ENCODE peak calls at places on chromosomes 2 and 18, in seven cellular contexts. One of them, this sample, is unnamed.

GRCh38 chr2:43642363-43642762 is 5.3 kb downstream of the PLEKHH2 start:
- DNase-seq in kidney: no peak
- DNase-seq in GM23248: no peak
- DNase-seq in fibroblast of lung: no peak
- DNase-seq in ovary: no peak
- DNase-seq in psoas muscle: no peak
- DNase-seq in GM23338: no peak
- DNase-seq in this sample: no peak

GRCh38 chr2:42835577-42836371 is 43.4 kb upstream of the HAAO start:
- DNase-seq in fibroblast of lung: peak; percentile 100
- DNase-seq in GM23338: no peak
- DNase-seq in GM23248: peak; percentile 98
- DNase-seq in kidney: no peak
- DNase-seq in psoas muscle: no peak
- DNase-seq in ovary: peak; percentile 74
- DNase-seq in this sample: no peak

GRCh38 chr2:167492486-167492885 is 604.2 kb downstream of the XIRP2 start:
- DNase-seq in psoas muscle: no peak
- DNase-seq in GM23248: no peak
- DNase-seq in kidney: no peak
- DNase-seq in ovary: no peak
- DNase-seq in GM23338: no peak
- DNase-seq in fibroblast of lung: peak; percentile 52
- DNase-seq in this sample: no peak

GRCh38 chr2:18479901-18480369 is 80.5 kb downstream of the RDH14 start:
- DNase-seq in ovary: no peak
- DNase-seq in GM23338: no peak
- DNase-seq in psoas muscle: peak; percentile 78
- DNase-seq in GM23248: peak; percentile 49
- DNase-seq in kidney: no peak
- DNase-seq in fibroblast of lung: peak; percentile 56
- DNase-seq in this sample: no peak

GRCh38 chr2:161746891-161747535 is 122.8 kb downstream of the SLC4A10 start:
- DNase-seq in fibroblast of lung: no peak
- DNase-seq in ovary: no peak
- DNase-seq in psoas muscle: no peak
- DNase-seq in GM23338: peak; percentile 16
- DNase-seq in kidney: no peak
- DNase-seq in GM23248: no peak
- DNase-seq in this sample: no peak

GRCh38 chr2:120607506-120607905 is 128.2 kb upstream of the GLI2 start:
- DNase-seq in GM23248: no peak
- DNase-seq in psoas muscle: no peak
- DNase-seq in kidney: peak; percentile 43
- DNase-seq in ovary: no peak
- DNase-seq in fibroblast of lung: no peak
- DNase-seq in GM23338: no peak
- DNase-seq in this sample: no peak

GRCh38 chr2:98172150-98172765 is 85.3 kb downstream of the VWA3B start:
- DNase-seq in psoas muscle: peak; percentile 83
- DNase-seq in GM23248: no peak
- DNase-seq in kidney: no peak
- DNase-seq in fibroblast of lung: no peak
- DNase-seq in ovary: no peak
- DNase-seq in GM23338: no peak
- DNase-seq in this sample: no peak

GRCh38 chr2:48240912-48241311 is 289.0 kb upstream of the STON1 start:
- DNase-seq in kidney: no peak
- DNase-seq in ovary: no peak
- DNase-seq in fibroblast of lung: no peak
- DNase-seq in GM23248: no peak
- DNase-seq in psoas muscle: no peak
- DNase-seq in GM23338: no peak
- DNase-seq in this sample: no peak

GRCh38 chr2:8215159-8215863 is 466.5 kb upstream of the ID2 start:
- DNase-seq in kidney: no peak
- DNase-seq in psoas muscle: no peak
- DNase-seq in ovary: no peak
- DNase-seq in GM23338: no peak
- DNase-seq in fibroblast of lung: no peak
- DNase-seq in GM23248: no peak
- DNase-seq in this sample: no peak

GRCh38 chr2:224929512-224929911 is 112.8 kb downstream of the DOCK10 start:
- DNase-seq in psoas muscle: no peak
- DNase-seq in GM23338: no peak
- DNase-seq in fibroblast of lung: no peak
- DNase-seq in GM23248: no peak
- DNase-seq in ovary: no peak
- DNase-seq in kidney: no peak
- DNase-seq in this sample: no peak

GRCh38 chr18:49149011-49149410 is 198.2 kb upstream of the SMAD7 start:
- DNase-seq in GM23248: no peak
- DNase-seq in fibroblast of lung: no peak
- DNase-seq in GM23338: no peak
- DNase-seq in kidney: no peak
- DNase-seq in ovary: no peak
- DNase-seq in psoas muscle: no peak
- DNase-seq in this sample: no peak

GRCh38 chr2:31581124-31581795 is 522 bp upstream of the SRD5A2 start:
- DNase-seq in psoas muscle: no peak
- DNase-seq in kidney: no peak
- DNase-seq in ovary: no peak
- DNase-seq in GM23248: no peak
- DNase-seq in GM23338: peak; percentile 8
- DNase-seq in fibroblast of lung: no peak
- DNase-seq in this sample: no peak

GRCh38 chr2:193469251-193469650 is 1274.5 kb upstream of the TMEFF2 start:
- DNase-seq in GM23338: no peak
- DNase-seq in psoas muscle: no peak
- DNase-seq in ovary: no peak
- DNase-seq in kidney: no peak
- DNase-seq in GM23248: no peak
- DNase-seq in fibroblast of lung: no peak
- DNase-seq in this sample: no peak

GRCh38 chr2:196718394-196718793 is 78.9 kb downstream of the CCDC150 start:
- DNase-seq in GM23338: peak; percentile 8
- DNase-seq in psoas muscle: no peak
- DNase-seq in GM23248: peak; percentile 33
- DNase-seq in fibroblast of lung: no peak
- DNase-seq in kidney: no peak
- DNase-seq in ovary: no peak
- DNase-seq in this sample: no peak

GRCh38 chr2:107790837-107791236 is 35.9 kb upstream of the RGPD4 start:
- DNase-seq in ovary: no peak
- DNase-seq in GM23248: no peak
- DNase-seq in kidney: no peak
- DNase-seq in GM23338: no peak
- DNase-seq in psoas muscle: no peak
- DNase-seq in fibroblast of lung: no peak
- DNase-seq in this sample: no peak

GRCh38 chr2:216408426-216409315 is 3.6 kb upstream of the SMARCAL1 start:
- DNase-seq in psoas muscle: no peak
- DNase-seq in GM23338: peak; percentile 56
- DNase-seq in ovary: no peak
- DNase-seq in fibroblast of lung: no peak
- DNase-seq in kidney: no peak
- DNase-seq in GM23248: no peak
- DNase-seq in this sample: no peak

GRCh38 chr2:86226069-86226468 is 26.8 kb downstream of the MRPL35 start:
- DNase-seq in GM23338: no peak
- DNase-seq in fibroblast of lung: no peak
- DNase-seq in GM23248: no peak
- DNase-seq in ovary: no peak
- DNase-seq in kidney: no peak
- DNase-seq in psoas muscle: no peak
- DNase-seq in this sample: no peak

GRCh38 chr2:159185401-159186130 is 100.9 kb downstream of the WDSUB1 start:
- DNase-seq in fibroblast of lung: peak; percentile 99
- DNase-seq in kidney: no peak
- DNase-seq in GM23338: peak; percentile 40
- DNase-seq in GM23248: peak; percentile 66
- DNase-seq in psoas muscle: no peak
- DNase-seq in ovary: no peak
- DNase-seq in this sample: no peak

DNA sequence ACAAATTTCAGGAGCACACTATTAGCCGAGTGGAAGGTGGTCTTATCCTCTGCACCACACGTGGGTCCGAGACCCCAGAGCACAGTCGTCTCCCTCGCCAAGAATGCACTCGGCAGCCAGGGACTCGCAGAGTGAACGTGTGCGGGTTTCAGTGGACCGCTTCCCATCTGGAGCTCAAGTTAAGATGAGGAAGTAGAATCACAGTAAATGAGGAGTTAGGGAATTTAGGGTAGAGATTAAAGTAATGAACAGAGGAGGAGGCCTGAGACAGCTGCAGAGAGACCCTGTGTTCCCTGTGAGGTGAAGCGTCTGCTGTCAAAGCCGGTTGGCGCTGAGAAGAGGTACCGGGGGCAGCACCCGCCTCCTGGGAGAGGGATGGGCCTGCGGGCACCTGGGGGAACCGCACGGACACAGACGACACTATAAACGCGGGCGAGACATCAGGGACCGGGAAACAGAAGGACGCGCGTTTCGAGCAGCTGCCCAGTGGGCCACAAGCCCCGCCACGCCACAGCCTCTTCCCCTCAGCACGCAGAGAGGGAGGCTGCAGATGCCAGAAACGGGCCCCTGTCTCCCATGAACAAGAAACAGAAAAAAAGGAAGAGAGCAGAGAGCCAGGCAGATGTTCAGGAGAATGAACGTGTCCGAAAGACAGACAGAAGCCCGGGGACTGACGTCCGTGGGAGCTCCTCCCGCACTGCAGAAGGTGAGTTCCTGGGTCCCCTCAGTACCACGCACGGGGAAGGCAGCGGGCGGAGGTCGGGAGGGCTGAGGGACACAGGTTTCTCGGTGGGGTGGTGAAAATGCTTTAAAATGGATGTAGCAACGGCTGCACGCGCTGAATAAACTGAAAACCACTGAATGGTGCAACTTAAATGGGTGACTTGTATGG is 5.4 kb upstream of the KCNG2 start:
- DNase-seq in GM23248: no peak
- DNase-seq in fibroblast of lung: no peak
- DNase-seq in GM23338: no peak
- DNase-seq in psoas muscle: peak; percentile 30
- DNase-seq in kidney: peak; percentile 63
- DNase-seq in ovary: no peak
- DNase-seq in this sample: no peak
- H3K27ac ChIP-seq in GM23248: peak overlapping the region; percentile 27
- H3K27ac ChIP-seq in fibroblast of lung: peak overlapping the region; percentile 97
- H3K27ac ChIP-seq in GM23338: no peak overlapping the region
- H3K27ac ChIP-seq in psoas muscle: no peak overlapping the region
- H3K27ac ChIP-seq in kidney: no peak overlapping the region
- H3K27ac ChIP-seq in ovary: no peak overlapping the region
- H3K27ac ChIP-seq in this sample: no peak overlapping the region

DNA sequence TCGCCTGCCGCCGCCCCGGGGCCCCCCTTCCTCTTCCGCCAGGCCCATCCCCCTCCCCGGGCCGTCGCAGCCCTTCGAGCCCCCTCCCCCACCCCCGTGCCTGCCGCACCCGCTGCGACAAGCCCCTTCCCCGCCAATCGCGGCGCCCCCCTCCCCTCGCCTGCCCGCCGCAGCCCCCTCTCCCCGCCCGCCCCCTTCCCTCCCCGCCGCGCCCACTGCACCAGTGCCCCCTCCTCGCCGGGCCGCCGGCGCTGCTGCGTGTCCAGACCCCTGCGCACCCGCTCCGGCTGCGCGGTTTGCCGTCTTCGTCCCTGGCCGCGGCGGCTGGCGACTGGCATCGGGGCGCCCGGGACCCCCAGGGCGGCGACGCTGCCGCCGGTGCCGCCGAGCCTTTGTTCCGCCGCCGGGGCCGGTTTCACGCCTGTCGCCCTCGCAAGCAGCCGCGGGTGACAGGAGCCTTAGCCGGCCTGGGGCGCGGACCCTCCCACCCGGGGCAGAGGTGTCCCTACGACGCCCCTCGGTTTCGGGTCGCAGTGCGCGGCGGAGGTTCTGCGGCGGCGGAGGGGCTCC is 18.1 kb downstream of the GPC1 start:
- DNase-seq in fibroblast of lung: no peak
- DNase-seq in ovary: peak; percentile 21
- DNase-seq in psoas muscle: peak; percentile 47
- DNase-seq in GM23338: peak; percentile 48
- DNase-seq in kidney: peak; percentile 66
- DNase-seq in GM23248: no peak
- DNase-seq in this sample: no peak
- H3K4me3 ChIP-seq in fibroblast of lung: no peak overlapping the region
- H3K4me3 ChIP-seq in ovary: peak overlapping the region; percentile 28
- H3K4me3 ChIP-seq in psoas muscle: no peak overlapping the region
- H3K4me3 ChIP-seq in GM23338: peak overlapping the region; percentile 51
- H3K4me3 ChIP-seq in kidney: no peak overlapping the region
- H3K4me3 ChIP-seq in GM23248: no peak overlapping the region
- H3K4me3 ChIP-seq in this sample: no peak overlapping the region

DNA sequence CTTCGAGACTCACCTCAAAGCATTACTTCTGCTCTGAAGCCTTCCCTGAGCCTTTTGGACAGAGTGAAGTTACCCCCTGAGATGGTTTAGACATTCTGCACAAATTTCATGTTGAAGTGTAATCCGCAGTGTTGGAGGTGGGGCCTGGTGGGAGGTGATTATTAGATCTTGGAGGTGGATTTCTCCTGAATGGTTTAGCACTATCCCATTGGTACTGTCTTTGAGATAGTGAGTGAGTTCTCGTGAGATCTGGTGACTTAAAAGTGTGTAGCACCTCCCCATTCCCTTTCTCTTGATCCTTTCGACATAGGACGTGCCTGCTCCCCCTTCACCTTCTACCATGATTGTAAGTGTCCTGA is 8.8 kb downstream of the ENOSF1 start:
- DNase-seq in GM23248: no peak
- DNase-seq in kidney: no peak
- DNase-seq in psoas muscle: no peak
- DNase-seq in ovary: no peak
- DNase-seq in GM23338: no peak
- DNase-seq in fibroblast of lung: no peak
- DNase-seq in this sample: no peak
- H3K27ac ChIP-seq in GM23248: peak overlapping the region; percentile 95
- H3K27ac ChIP-seq in kidney: no peak overlapping the region
- H3K27ac ChIP-seq in psoas muscle: no peak overlapping the region
- H3K27ac ChIP-seq in ovary: no peak overlapping the region
- H3K27ac ChIP-seq in GM23338: no peak overlapping the region
- H3K27ac ChIP-seq in fibroblast of lung: peak overlapping the region; percentile 41
- H3K27ac ChIP-seq in this sample: no peak overlapping the region

DNA sequence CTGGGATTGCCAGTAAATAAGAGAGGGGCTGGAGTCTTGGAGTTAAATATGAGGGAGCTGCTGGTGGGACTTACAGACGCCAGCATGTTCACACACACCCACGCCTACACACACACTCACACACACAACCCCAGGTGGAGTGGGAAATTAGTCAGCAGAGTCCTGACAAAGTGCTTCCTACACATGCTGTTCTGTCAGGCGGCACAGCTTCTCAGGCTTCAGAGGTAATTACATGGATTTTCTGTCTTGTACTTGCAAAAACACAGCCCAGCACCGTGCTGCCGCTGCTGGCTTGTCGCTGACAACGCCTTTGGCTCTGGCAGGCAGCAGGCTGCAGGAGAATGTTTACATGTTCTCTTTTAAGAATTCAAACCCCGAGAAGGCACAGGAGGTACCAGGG is 1186.3 kb upstream of the CELF4 start:
- DNase-seq in GM23338: peak; percentile 8
- DNase-seq in ovary: no peak
- DNase-seq in GM23248: no peak
- DNase-seq in kidney: no peak
- DNase-seq in fibroblast of lung: no peak
- DNase-seq in psoas muscle: no peak
- DNase-seq in this sample: no peak
- H3K4me3 ChIP-seq in GM23338: no peak overlapping the region
- H3K4me3 ChIP-seq in ovary: no peak overlapping the region
- H3K4me3 ChIP-seq in GM23248: no peak overlapping the region
- H3K4me3 ChIP-seq in kidney: no peak overlapping the region
- H3K4me3 ChIP-seq in fibroblast of lung: no peak overlapping the region
- H3K4me3 ChIP-seq in psoas muscle: no peak overlapping the region
- H3K4me3 ChIP-seq in this sample: no peak overlapping the region